ENCODE peak calls at places on chromosomes 11 and 22, in five cellular contexts. Y, E, B, T and J are unnamed samples.

GRCh38 chr11:75563978-75564552 is 2.0 kb downstream of the SERPINH1 start:
- DNase-seq in T (no peak), E (peak), Y (peak), B (peak), J (peak)

GRCh38 chr11:27582686-27583085 is 76.1 kb upstream of the LIN7C start:
- DNase-seq in B (no peak), Y (no peak), E (no peak), T (no peak), J (no peak)

GRCh38 chr11:13525257-13525656 is 29.5 kb upstream of the PTH start:
- DNase-seq in E (no peak), T (no peak), B (no peak), Y (no peak), J (no peak)

GRCh38 chr22:48972979-48973693 is 854.5 kb downstream of the BRD1 start:
- DNase-seq in T (no peak), E (no peak), B (no peak), Y (no peak), J (no peak)

GRCh38 chr11:70604221-70604620 is 205.9 kb downstream of the CTTN start:
- DNase-seq in E (no peak), B (no peak), Y (no peak), T (no peak), J (no peak)

GRCh38 chr22:33841281-33842005 is 78.8 kb downstream of the LARGE1 start:
- DNase-seq in T (no peak), Y (no peak), E (no peak), B (no peak), J (no peak)

GRCh38 chr22:44561139-44561840 is 63.3 kb upstream of the RTL6 start:
- DNase-seq in B (no peak), E (no peak), Y (no peak), T (no peak), J (no peak)

GRCh38 chr11:44002191-44003093 is 45.3 kb upstream of the ACCSL start:
- DNase-seq in Y (no peak), B (peak), T (no peak), E (no peak), J (no peak)

GRCh38 chr11:2213384-2213842 is 41.8 kb upstream of the TH start:
- DNase-seq in E (no peak), B (peak), Y (peak), T (no peak), J (no peak)

GRCh38 chr11:17014321-17014773 is at the start of gene PLEKHA7:
- DNase-seq in T (no peak), E (no peak), B (no peak), Y (no peak), J (no peak)

GRCh38 chr11:134032501-134033091 is 36.3 kb upstream of the JAM3 start:
- DNase-seq in B (no peak), E (no peak), T (no peak), Y (no peak), J (no peak)

GRCh38 chr11:126637800-126638175 is 282.3 kb downstream of the ST3GAL4 start:
- DNase-seq in E (peak), T (no peak), Y (no peak), B (no peak), J (peak)

GRCh38 chr22:36467946-36468345 is 13.5 kb downstream of the TXN2 start:
- DNase-seq in E (peak), B (no peak), T (peak), Y (no peak), J (peak)

GRCh38 chr11:28461338-28461737 is 353.1 kb downstream of the METTL15 start:
- DNase-seq in E (peak), B (no peak), Y (no peak), T (no peak), J (peak)

GRCh38 chr22:29479417-29480261 is at the start of gene NEFH:
- DNase-seq in Y (peak), E (no peak), B (no peak), T (no peak), J (no peak)

GRCh38 chr22:45129703-45130524 is 33.8 kb upstream of the NUP50 start:
- DNase-seq in B (no peak), Y (no peak), E (no peak), T (no peak), J (no peak)

GRCh38 chr11:78363018-78363619 is 54.5 kb downstream of the GAB2 start:
- DNase-seq in Y (no peak), T (no peak), B (no peak), E (no peak), J (no peak)

GRCh38 chr22:38841211-38841610 is 2.6 kb downstream of the NPTXR start:
- DNase-seq in E (no peak), T (no peak), Y (no peak), B (peak), J (no peak)

GRCh38 chr11:75351541-75352416 is at the start of gene ARRB1:
- DNase-seq in Y (peak), E (peak), T (no peak), B (no peak), J (no peak)